ENCODE peak calls at places on chromosomes 13 and 19, in seven cellular contexts. B is lung, W is left ventricle myocardium inferior, A is body of pancreas, M is tibial artery, X is adrenal gland, U is heart right ventricle. D is an unnamed sample.

GRCh38 chr19:31096047-31096446 is 253.2 kb downstream of the TSHZ3 start:
- DNase-seq in B (no peak), W (no peak), A (no peak), M (no peak), X (no peak), U (peak; percentile 27), D (no peak)

GRCh38 chr19:18170714-18171255 is 2.8 kb upstream of the IFI30 start:
- DNase-seq in B (no peak), W (peak; percentile 27), A (no peak), M (peak; percentile 64), X (peak; percentile 83), U (no peak), D (no peak)

GRCh38 chr19:58406818-58407657 is 1.4 kb upstream of the ZNF584 start:
- DNase-seq in B (no peak), W (no peak), A (no peak), M (no peak), X (no peak), U (no peak), D (no peak)

GRCh38 chr19:7168941-7169340 is 99.4 kb downstream of the ZNF557 start:
- DNase-seq in B (no peak), W (no peak), A (no peak), M (no peak), X (peak; percentile 86), U (no peak), D (no peak)

GRCh38 chr13:111992911-111993310 is 74.0 kb upstream of the SOX1 start:
- DNase-seq in B (no peak), W (no peak), A (no peak), M (no peak), X (no peak), U (no peak), D (no peak)

GRCh38 chr13:37709318-37709717 is 110.8 kb upstream of the POSTN start:
- DNase-seq in B (no peak), W (no peak), A (no peak), M (no peak), X (no peak), U (no peak), D (no peak)

GRCh38 chr19:13315495-13315894 is 165.3 kb downstream of the IER2 start:
- DNase-seq in B (no peak), W (no peak), A (no peak), M (no peak), X (no peak), U (no peak), D (no peak)

GRCh38 chr19:17347361-17347760 is 10.0 kb downstream of the GTPBP3 start:
- DNase-seq in B (no peak), W (no peak), A (no peak), M (no peak), X (peak; percentile 57), U (no peak), D (no peak)

GRCh38 chr19:43505186-43505456 is 575 bp upstream of the PHLDB3 start:
- DNase-seq in B (no peak), W (no peak), A (no peak), M (no peak), X (no peak), U (no peak), D (no peak)

GRCh38 chr13:101291647-101292515 is 124.4 kb downstream of the NALCN start:
- DNase-seq in B (no peak), W (no peak), A (no peak), M (no peak), X (no peak), U (no peak), D (no peak)

GRCh38 chr19:958967-959685 is 25.0 kb upstream of the WDR18 start:
- DNase-seq in B (no peak), W (no peak), A (no peak), M (no peak), X (no peak), U (no peak), D (no peak)

GRCh38 chr13:37202264-37202663 is 96.8 kb upstream of the CSNK1A1L start:
- DNase-seq in B (no peak), W (no peak), A (no peak), M (no peak), X (no peak), U (no peak), D (no peak)

GRCh38 chr13:36115306-36115705 is 15.9 kb downstream of the DCLK1 start:
- DNase-seq in B (no peak), W (no peak), A (no peak), M (no peak), X (no peak), U (no peak), D (no peak)

GRCh38 chr13:30818323-30818960 is 83.1 kb downstream of the ALOX5AP start:
- DNase-seq in B (peak; percentile 41), W (no peak), A (no peak), M (peak; percentile 79), X (no peak), U (no peak), D (no peak)

GRCh38 chr19:4638828-4639530 is at the start of gene TNFAIP8L1:
- DNase-seq in B (peak; percentile 96), W (peak; percentile 97), A (peak; percentile 98), M (peak; percentile 94), X (peak; percentile 97), U (peak; percentile 98), D (peak; percentile 97)

GRCh38 chr19:53910170-53910518 is 1.1 kb downstream of the CACNG7 start:
- DNase-seq in B (no peak), W (no peak), A (no peak), M (no peak), X (no peak), U (no peak), D (no peak)

GRCh38 chr19:1452802-1453524 is 3.0 kb downstream of the APC2 start:
- DNase-seq in B (no peak), W (no peak), A (no peak), M (no peak), X (no peak), U (no peak), D (no peak)

GRCh38 chr19:35545855-35546381 is 492 bp downstream of the TMEM147 start:
- DNase-seq in B (peak; percentile 54), W (peak; percentile 37), A (peak; percentile 49), M (no peak), X (peak; percentile 60), U (peak; percentile 31), D (no peak)

GRCh38 chr19:5115771-5116202 is 146.9 kb downstream of the KDM4B start:
- DNase-seq in B (no peak), W (no peak), A (no peak), M (no peak), X (no peak), U (no peak), D (no peak)

GRCh38 chr13:44967656-44968451 is 21.4 kb downstream of the NUFIP1 start:
- DNase-seq in B (no peak), W (no peak), A (no peak), M (no peak), X (no peak), U (no peak), D (no peak)

GRCh38 chr19:8463343-8463742 is 18.6 kb downstream of the HNRNPM start:
- DNase-seq in B (no peak), W (no peak), A (no peak), M (no peak), X (no peak), U (no peak), D (no peak)

GRCh38 chr13:95217920-95218830 is 83.1 kb downstream of the ABCC4 start:
- DNase-seq in B (no peak), W (no peak), A (no peak), M (no peak), X (no peak), U (no peak), D (no peak)

GRCh38 chr13:42878721-42879120 is 97.3 kb downstream of the FAM216B start:
- DNase-seq in B (no peak), W (no peak), A (no peak), M (no peak), X (no peak), U (no peak), D (no peak)

GRCh38 chr13:113905942-113906341 is 42.1 kb upstream of the GAS6 start:
- DNase-seq in B (peak; percentile 13), W (no peak), A (peak; percentile 5), M (no peak), X (no peak), U (no peak), D (no peak)

GRCh38 chr19:15317392-15318011 is 14.8 kb downstream of the BRD4 start:
- DNase-seq in B (no peak), W (no peak), A (no peak), M (no peak), X (no peak), U (no peak), D (no peak)

GRCh38 chr19:15315101-15315500 is 17.2 kb downstream of the BRD4 start:
- DNase-seq in B (no peak), W (no peak), A (no peak), M (no peak), X (no peak), U (no peak), D (no peak)

GRCh38 chr19:15320118-15320517 is 12.2 kb downstream of the BRD4 start:
- DNase-seq in B (no peak), W (no peak), A (no peak), M (no peak), X (no peak), U (no peak), D (no peak)

GRCh38 chr19:15316498-15316897 is 15.8 kb downstream of the BRD4 start:
- DNase-seq in B (no peak), W (no peak), A (no peak), M (no peak), X (no peak), U (no peak), D (no peak)

GRCh38 chr19:15318241-15318691 is 14.1 kb downstream of the BRD4 start:
- DNase-seq in B (no peak), W (no peak), A (no peak), M (no peak), X (no peak), U (no peak), D (no peak)
- H3K4me1 ChIP-seq in B (peaks cover 74% of the 10 kb centered on the region), W (peaks cover 100% of the 10 kb centered on the region), A (peaks cover 100% of the 10 kb centered on the region), M (peaks cover 100% of the 10 kb centered on the region), X (peaks cover 95% of the 10 kb centered on the region), U (peaks cover 95% of the 10 kb centered on the region), D (peaks cover 74% of the 10 kb centered on the region)

DNA sequence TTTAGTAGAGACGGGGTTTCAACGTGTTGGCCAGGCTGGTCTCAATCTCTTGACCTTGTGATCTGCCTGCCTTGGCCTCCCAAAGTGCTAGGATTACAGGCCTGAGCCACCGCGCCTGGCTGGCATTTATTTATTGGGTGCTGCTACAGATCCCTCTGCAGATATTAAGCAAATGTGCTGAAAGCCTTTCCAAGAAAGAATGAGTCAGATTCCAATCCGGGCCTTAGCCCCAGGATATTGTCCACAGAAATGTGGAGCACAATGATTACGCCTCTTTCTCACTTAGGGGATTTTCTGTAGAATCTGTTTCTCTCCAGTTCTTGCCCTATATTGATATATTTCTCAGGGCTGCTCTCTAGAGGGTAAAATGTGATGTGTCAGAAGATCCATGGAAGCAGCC is 24.7 kb upstream of the IGFL4 start:
- DNase-seq in B (no peak), W (no peak), A (no peak), M (no peak), X (peak; percentile 54), U (no peak), D (no peak)
- TF ChIP-seq CTCF in B (no peak), W (no peak), A (no peak), M (no peak), X (no peak), U (no peak), D (no peak)

GRCh38 chr19:55516878-55517620 is 19.9 kb downstream of the SBK2 start:
- DNase-seq in B (peak; percentile 92), W (peak; percentile 94), A (peak; percentile 95), M (peak; percentile 90), X (peak; percentile 97), U (peak; percentile 96), D (peak; percentile 89)
- H3K27ac ChIP-seq in B (peak overlapping the region; percentile 90), W (peak overlapping the region; percentile 98), A (peak overlapping the region; percentile 74), M (peak overlapping the region; percentile 66), X (peak overlapping the region; percentile 68), U (peak overlapping the region; percentile 96), D (peak overlapping the region; percentile 93)

GRCh38 chr19:51125421-51126075 is 842 bp downstream of the SIGLEC9 start:
- DNase-seq in B (no peak), W (no peak), A (no peak), M (no peak), X (no peak), U (no peak), D (no peak)
- H3K4me1 ChIP-seq in B (no peaks in the 10 kb centered on the region), W (peaks cover 18% of the 10 kb centered on the region), A (no peaks in the 10 kb centered on the region), M (no peaks in the 10 kb centered on the region), X (no peaks in the 10 kb centered on the region), U (peaks cover 8% of the 10 kb centered on the region), D (no peaks in the 10 kb centered on the region)

D was measured in tibial nerve.